ENCODE peak calls at places on chromosomes 16 and 17, in five cellular contexts. I, Z, H, W and D are unnamed samples.

GRCh38 chr16:2774161-2774891 is 2.8 kb downstream of the ELOB start:
- DNase-seq in I (no peak), Z (no peak), H (no peak), W (no peak), D (no peak)

GRCh38 chr16:52114414-52114813 is 432.5 kb downstream of the TOX3 start:
- DNase-seq in I (no peak), Z (no peak), H (no peak), W (no peak), D (no peak)

GRCh38 chr17:50172130-50172529 is 6.3 kb downstream of the SGCA start:
- DNase-seq in I (no peak), Z (no peak), H (peak; percentile 55), W (no peak), D (no peak)

GRCh38 chr16:84482001-84482891 is 22.2 kb downstream of the MEAK7 start:
- DNase-seq in I (no peak), Z (no peak), H (no peak), W (no peak), D (no peak)

GRCh38 chr17:61551255-61551742 is 39.7 kb downstream of the NACA2 start:
- DNase-seq in I (peak; percentile 59), Z (no peak), H (peak; percentile 62), W (no peak), D (peak; percentile 38)

GRCh38 chr16:86287641-86288201 is 222.6 kb upstream of the FOXF1 start:
- DNase-seq in I (no peak), Z (no peak), H (no peak), W (no peak), D (no peak)

GRCh38 chr17:14582996-14583395 is 282.1 kb downstream of the HS3ST3B1 start:
- DNase-seq in I (no peak), Z (no peak), H (no peak), W (no peak), D (no peak)

GRCh38 chr16:3045758-3046505 is 429 bp upstream of the MMP25 start:
- DNase-seq in I (no peak), Z (no peak), H (no peak), W (no peak), D (no peak)

GRCh38 chr17:2875608-2876007 is 79.4 kb downstream of the RAP1GAP2 start:
- DNase-seq in I (no peak), Z (no peak), H (no peak), W (no peak), D (no peak)

GRCh38 chr16:31142109-31143035 is 6.8 kb upstream of the PRSS8 start:
- DNase-seq in I (peak; percentile 96), Z (peak; percentile 99), H (peak; percentile 98), W (peak; percentile 99), D (peak; percentile 99)
- TF ChIP-seq POLR2AphosphoS5 in I (peak; percentile 7), Z (no peak), H (peak; percentile 72), W (peak; percentile 90), D (no peak)

DNA sequence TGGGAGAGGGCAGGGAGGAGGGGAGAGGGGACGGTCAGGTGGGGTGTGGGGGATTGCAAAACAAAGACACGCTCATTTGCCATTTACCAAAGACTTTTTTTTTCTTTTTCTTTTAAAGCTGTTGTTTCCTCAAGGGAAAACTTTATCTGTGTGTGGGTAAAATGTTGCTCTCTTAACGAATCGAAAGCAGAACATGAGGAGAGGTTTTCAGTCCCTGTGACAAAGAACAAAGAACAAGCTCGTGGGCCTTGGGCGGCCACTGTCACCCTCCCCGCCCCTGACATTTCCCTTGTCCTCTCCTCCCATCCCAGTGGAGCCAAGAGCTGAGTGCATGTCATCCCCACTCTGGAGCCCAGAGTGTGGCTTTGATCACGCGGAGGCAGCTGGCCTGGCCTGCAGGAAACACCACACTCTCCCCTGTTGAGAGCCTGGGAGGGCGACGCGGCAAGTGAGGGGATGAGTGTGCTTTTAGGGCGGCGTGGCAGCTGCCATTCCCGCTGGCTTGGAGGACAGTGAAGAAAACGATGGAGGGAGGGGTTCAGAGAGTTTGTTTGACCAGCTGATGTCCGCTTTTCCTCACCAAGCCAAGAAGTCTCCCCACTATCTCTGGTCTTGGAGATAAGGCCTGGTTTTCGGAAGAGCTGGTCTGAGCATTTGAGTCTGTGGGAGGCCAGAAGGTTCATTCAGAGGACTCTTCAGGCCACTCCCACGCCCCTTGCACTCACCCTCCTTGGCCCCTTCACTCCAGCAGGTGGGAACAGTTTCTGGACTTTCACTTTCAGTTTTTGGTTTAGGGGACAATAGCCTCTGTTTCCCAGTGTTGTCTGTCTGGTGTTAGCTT is 11.4 kb downstream of the CCR7 start:
- DNase-seq in I (no peak), Z (no peak), H (peak; percentile 48), W (no peak), D (peak; percentile 87)
- TF ChIP-seq POLR2AphosphoS5 in I (no peak), Z (peak; percentile 88), H (no peak), W (no peak), D (peak; percentile 62)

DNA sequence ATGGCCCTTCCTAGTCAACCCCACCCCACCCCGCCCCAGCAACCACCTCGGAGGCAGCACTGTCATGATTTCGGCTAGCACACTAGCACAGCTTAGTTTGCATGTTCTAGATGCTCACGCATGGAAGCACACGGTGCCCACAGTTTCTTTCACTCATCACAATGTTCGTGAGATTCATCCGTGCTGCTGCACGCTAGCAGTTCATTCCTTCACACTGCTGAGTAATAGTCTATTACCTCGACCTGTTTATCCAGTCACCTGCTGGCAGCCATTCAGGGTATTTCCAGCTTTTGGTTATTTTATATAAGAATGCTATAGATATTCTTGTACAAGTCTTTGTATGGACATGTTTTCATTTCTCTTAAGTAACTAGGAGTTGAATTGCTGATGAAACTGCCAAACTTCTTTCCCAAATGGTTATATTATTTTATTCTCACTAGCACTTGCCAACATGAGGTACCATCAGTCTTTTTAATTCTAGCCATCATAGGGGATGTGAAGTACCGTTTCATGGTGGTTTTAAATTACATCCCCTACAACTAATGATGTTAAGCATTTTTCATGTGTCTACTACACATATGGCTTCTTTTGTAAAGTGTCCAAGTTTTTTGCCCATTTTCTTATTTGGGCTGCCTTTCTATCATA is 75.7 kb downstream of the CYTH1 start:
- DNase-seq in I (no peak), Z (no peak), H (no peak), W (peak; percentile 59), D (no peak)
- TF ChIP-seq POLR2AphosphoS5 in I (no peak), Z (peak; percentile 79), H (no peak), W (peak; percentile 45), D (no peak)

GRCh38 chr17:4719684-4720221 is 9.3 kb downstream of the ARRB2 start:
- DNase-seq in I (no peak), Z (no peak), H (no peak), W (no peak), D (no peak)
- TF ChIP-seq POLR2AphosphoS5 in I (no peak), Z (no peak), H (no peak), W (no peak), D (no peak)

GRCh38 chr17:78738245-78738644 is 43.8 kb downstream of the CYTH1 start:
- DNase-seq in I (no peak), Z (no peak), H (no peak), W (no peak), D (no peak)
- TF ChIP-seq POLR2AphosphoS5 in I (no peak), Z (no peak), H (no peak), W (no peak), D (no peak)

GRCh38 chr17:39765766-39766165 is 28.0 kb downstream of the GRB7 start:
- DNase-seq in I (no peak), Z (no peak), H (no peak), W (no peak), D (no peak)
- TF ChIP-seq POLR2AphosphoS5 in I (no peak), Z (no peak), H (no peak), W (no peak), D (no peak)

GRCh38 chr17:48601184-48601527 is 3.6 kb downstream of the HOXB6 start:
- DNase-seq in I (no peak), Z (no peak), H (no peak), W (no peak), D (no peak)

GRCh38 chr17:48600244-48601098 is 4.3 kb downstream of the HOXB6 start:
- DNase-seq in I (no peak), Z (no peak), H (no peak), W (no peak), D (no peak)

GRCh38 chr17:48598727-48599126 is 5.1 kb upstream of the HOXB5 start:
- DNase-seq in I (no peak), Z (no peak), H (no peak), W (no peak), D (no peak)

GRCh38 chr17:48597775-48598631 is 4.4 kb upstream of the HOXB5 start:
- DNase-seq in I (no peak), Z (peak; percentile 58), H (no peak), W (no peak), D (no peak)

GRCh38 chr17:48599373-48599772 is 5.4 kb downstream of the HOXB6 start:
- DNase-seq in I (no peak), Z (no peak), H (no peak), W (no peak), D (no peak)
- TF ChIP-seq POLR2AphosphoS5 in I (no peak), Z (no peak), H (no peak), W (no peak), D (no peak)

GRCh38 chr16:75494696-75495601 is at the start of gene CHST6:
- DNase-seq in I (no peak), Z (peak; percentile 67), H (peak; percentile 52), W (no peak), D (peak; percentile 56)
- TF ChIP-seq POLR2AphosphoS5 in I (peak; percentile 86), Z (no peak), H (no peak), W (no peak), D (no peak)

DNA sequence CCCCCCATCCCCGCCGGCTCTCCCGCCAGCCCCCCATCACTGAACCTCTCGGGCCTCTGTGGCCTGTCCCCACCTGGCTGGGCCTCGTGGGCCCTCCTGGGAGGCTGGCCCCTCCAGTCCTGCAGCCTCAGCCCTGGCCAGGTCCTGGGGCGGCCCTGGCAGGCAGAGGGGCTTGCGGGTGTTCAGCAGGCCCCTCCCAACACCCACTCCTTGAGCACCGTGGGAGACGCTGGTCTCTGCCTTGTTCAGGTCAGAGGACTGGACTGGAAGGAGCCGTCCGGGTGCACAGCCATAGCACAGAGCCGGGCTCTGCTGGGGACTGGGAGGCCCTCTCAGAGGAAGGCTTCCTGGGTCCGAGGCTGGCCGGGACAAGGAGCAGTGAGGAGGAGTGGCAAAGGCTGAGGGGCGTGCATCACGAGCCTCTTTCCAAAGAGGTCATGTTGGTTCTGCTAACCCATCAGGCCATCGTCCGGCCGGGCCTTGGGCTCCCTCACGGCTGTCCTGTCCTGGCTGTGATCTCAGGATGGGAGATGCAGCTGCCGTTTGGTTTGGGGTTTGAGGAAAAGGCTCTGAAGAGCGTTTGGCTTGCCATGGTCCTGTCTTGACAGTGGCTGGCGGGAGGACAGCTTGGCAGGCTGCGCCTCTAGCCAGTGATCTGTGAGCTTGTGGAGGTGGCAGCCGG is 6.3 kb upstream of the PABPN1L start:
- DNase-seq in I (no peak), Z (no peak), H (no peak), W (no peak), D (no peak)
- TF ChIP-seq POLR2AphosphoS5 in I (no peak), Z (no peak), H (no peak), W (no peak), D (no peak)

DNA sequence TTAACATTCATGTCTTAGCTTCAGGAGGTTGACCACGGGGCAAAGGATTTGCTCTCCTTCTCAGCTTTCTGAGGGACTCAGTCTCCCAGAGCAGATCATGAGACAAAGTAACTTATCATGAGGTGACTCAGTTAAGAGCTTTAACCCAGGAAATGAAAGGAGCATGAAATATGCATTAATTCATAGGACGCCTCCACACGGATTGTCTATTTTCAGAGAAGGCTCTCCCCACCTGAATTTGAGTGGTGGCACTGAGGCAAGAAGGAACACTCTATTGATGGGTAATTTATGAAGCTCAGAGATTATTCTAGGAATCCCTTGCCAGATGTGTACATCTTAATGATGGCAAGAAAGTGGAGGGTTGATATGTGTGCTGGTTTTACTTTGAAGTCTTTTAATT is 681 bp downstream of the RBFOX1 start:
- DNase-seq in I (no peak), Z (no peak), H (no peak), W (no peak), D (no peak)
- TF ChIP-seq POLR2AphosphoS5 in I (no peak), Z (no peak), H (no peak), W (no peak), D (no peak)